ENCODE peak calls at places on chromosomes 1 and 21, in seven cellular contexts. E is left ventricle myocardium inferior, K is choroid plexus epithelial cell, Y is heart right ventricle, X is AG09319, V is nephron progenitor cell, I is lung. L is an unnamed sample.

GRCh38 chr1:7250826-7251800 is 465.9 kb downstream of the CAMTA1 start:
- DNase-seq in E (no peak), K (no peak), Y (no peak), X (no peak), V (no peak), I (no peak), L (no peak)

GRCh38 chr1:226738421-226738994 is 574 bp downstream of the ITPKB start:
- DNase-seq in E (peak), K (peak), Y (peak), X (no peak), V (peak), I (peak), L (peak)

GRCh38 chr1:59342801-59343575 is 46.1 kb downstream of the FGGY start:
- DNase-seq in E (no peak), K (peak), Y (no peak), X (no peak), V (no peak), I (no peak), L (no peak)

GRCh38 chr21:24939288-24939687 is 668.0 kb downstream of the MRPL39 start:
- DNase-seq in E (no peak), K (no peak), Y (no peak), X (no peak), V (no peak), I (no peak), L (no peak)

GRCh38 chr1:211800925-211801607 is 29.5 kb downstream of the LPGAT1 start:
- DNase-seq in E (no peak), K (no peak), Y (no peak), X (no peak), V (no peak), I (no peak), L (no peak)

GRCh38 chr1:156781585-156782186 is 14.4 kb downstream of the PRCC start:
- DNase-seq in E (no peak), K (peak), Y (no peak), X (no peak), V (no peak), I (no peak), L (no peak)

GRCh38 chr1:205344010-205344808 is 12.5 kb downstream of the KLHDC8A start:
- DNase-seq in E (no peak), K (no peak), Y (no peak), X (no peak), V (peak), I (no peak), L (peak)

GRCh38 chr1:48977273-48977672 is 200.6 kb upstream of the BEND5 start:
- DNase-seq in E (no peak), K (no peak), Y (no peak), X (no peak), V (no peak), I (no peak), L (no peak)

GRCh38 chr1:99820546-99820945 is 29.6 kb upstream of the AGL start:
- DNase-seq in E (no peak), K (no peak), Y (no peak), X (no peak), V (no peak), I (no peak), L (no peak)

GRCh38 chr1:208513799-208514198 is 269.6 kb upstream of the PLXNA2 start:
- DNase-seq in E (no peak), K (no peak), Y (no peak), X (no peak), V (no peak), I (no peak), L (no peak)

GRCh38 chr1:61338899-61339298 is 256.5 kb downstream of the NFIA start:
- DNase-seq in E (no peak), K (no peak), Y (no peak), X (no peak), V (no peak), I (no peak), L (no peak)

GRCh38 chr1:211925016-211925415 is 94.5 kb upstream of the LPGAT1 start:
- DNase-seq in E (no peak), K (no peak), Y (no peak), X (no peak), V (no peak), I (no peak), L (no peak)

GRCh38 chr21:41824466-41825207 is 54.5 kb downstream of the PRDM15 start:
- DNase-seq in E (no peak), K (no peak), Y (no peak), X (no peak), V (no peak), I (no peak), L (no peak)

GRCh38 chr1:67274623-67275325 is 32.9 kb upstream of the IL12RB2 start:
- DNase-seq in E (no peak), K (no peak), Y (no peak), X (no peak), V (no peak), I (no peak), L (no peak)

GRCh38 chr1:29833596-29833995 is 597.3 kb downstream of the PTPRU start:
- DNase-seq in E (no peak), K (no peak), Y (no peak), X (no peak), V (no peak), I (no peak), L (no peak)

GRCh38 chr1:155979525-155980343 is 1.4 kb upstream of the ARHGEF2 start:
- DNase-seq in E (peak), K (no peak), Y (peak), X (no peak), V (no peak), I (no peak), L (no peak)

GRCh38 chr21:45267390-45267760 is 20.3 kb downstream of the POFUT2 start:
- DNase-seq in E (no peak), K (no peak), Y (no peak), X (no peak), V (no peak), I (no peak), L (peak)

GRCh38 chr1:184556665-184557064 is 169.8 kb downstream of the C1orf21 start:
- DNase-seq in E (no peak), K (no peak), Y (no peak), X (no peak), V (no peak), I (no peak), L (no peak)

GRCh38 chr1:231937013-231937754 is 310.6 kb downstream of the DISC1 start:
- DNase-seq in E (peak), K (peak), Y (peak), X (no peak), V (peak), I (peak), L (no peak)

GRCh38 chr1:175124842-175125241 is 57.2 kb downstream of the TNN start:
- DNase-seq in E (no peak), K (no peak), Y (no peak), X (no peak), V (no peak), I (no peak), L (no peak)

GRCh38 chr1:1085171-1085841 is 11.2 kb upstream of the RNF223 start:
- DNase-seq in E (no peak), K (no peak), Y (no peak), X (no peak), V (no peak), I (no peak), L (no peak)

GRCh38 chr1:167799747-167800146 is 78.0 kb downstream of the MPZL1 start:
- DNase-seq in E (no peak), K (no peak), Y (no peak), X (no peak), V (no peak), I (no peak), L (no peak)

GRCh38 chr1:235112297-235113182 is 16.1 kb downstream of the TOMM20 start:
- DNase-seq in E (no peak), K (no peak), Y (no peak), X (no peak), V (no peak), I (no peak), L (no peak)

GRCh38 chr1:215131291-215131690 is 48.8 kb downstream of the KCNK2 start:
- DNase-seq in E (no peak), K (no peak), Y (no peak), X (no peak), V (no peak), I (no peak), L (no peak)

GRCh38 chr1:21338568-21339401 is 48.5 kb upstream of the ECE1 start:
- DNase-seq in E (peak), K (peak), Y (peak), X (peak), V (peak), I (no peak), L (peak)

GRCh38 chr1:46429436-46429835 is 35.3 kb downstream of the FAAH start:
- DNase-seq in E (no peak), K (no peak), Y (no peak), X (no peak), V (no peak), I (no peak), L (no peak)

GRCh38 chr1:202809597-202810159 is 1.1 kb upstream of the PCAT6 start:
- DNase-seq in E (no peak), K (no peak), Y (no peak), X (no peak), V (no peak), I (no peak), L (no peak)

GRCh38 chr1:110053557-110054428 is 16.7 kb downstream of the ALX3 start:
- DNase-seq in E (peak), K (peak), Y (peak), X (no peak), V (peak), I (peak), L (peak)

GRCh38 chr1:93255222-93256079 is 74.9 kb downstream of the CCDC18 start:
- DNase-seq in E (no peak), K (peak), Y (no peak), X (peak), V (no peak), I (no peak), L (no peak)

GRCh38 chr1:155537193-155537592 is 25.4 kb downstream of the ASH1L start:
- DNase-seq in E (no peak), K (no peak), Y (no peak), X (no peak), V (no peak), I (no peak), L (no peak)

GRCh38 chr1:50427818-50428779 is 4.9 kb upstream of the DMRTA2 start:
- DNase-seq in E (no peak), K (no peak), Y (no peak), X (no peak), V (peak), I (no peak), L (no peak)

GRCh38 chr1:195608883-195609282 is 999.4 kb downstream of the KCNT2 start:
- DNase-seq in E (no peak), K (no peak), Y (no peak), X (no peak), V (no peak), I (no peak), L (no peak)

GRCh38 chr1:173332026-173332425 is 124.9 kb upstream of the TNFSF4 start:
- DNase-seq in E (peak), K (peak), Y (no peak), X (no peak), V (no peak), I (no peak), L (no peak)

GRCh38 chr1:232292818-232293217 is 337.1 kb downstream of the SIPA1L2 start:
- DNase-seq in E (no peak), K (peak), Y (no peak), X (no peak), V (no peak), I (no peak), L (no peak)

GRCh38 chr21:33543505-33544129 is 779 bp downstream of the SON start:
- DNase-seq in E (peak), K (no peak), Y (peak), X (no peak), V (peak), I (peak), L (peak)

GRCh38 chr1:17752356-17752755 is 2.8 kb upstream of the ACTL8 start:
- DNase-seq in E (no peak), K (no peak), Y (no peak), X (no peak), V (no peak), I (no peak), L (no peak)

GRCh38 chr1:17757426-17757825 is 2.3 kb downstream of the ACTL8 start:
- DNase-seq in E (no peak), K (no peak), Y (no peak), X (no peak), V (no peak), I (no peak), L (no peak)

GRCh38 chr1:17759114-17759513 is 4.0 kb downstream of the ACTL8 start:
- DNase-seq in E (no peak), K (no peak), Y (no peak), X (no peak), V (no peak), I (no peak), L (no peak)

GRCh38 chr1:17755120-17755519 is at the start of gene ACTL8:
- DNase-seq in E (no peak), K (no peak), Y (no peak), X (no peak), V (no peak), I (no peak), L (no peak)
- TF ChIP-seq CTCF in E (no peak), K (peak), Y (no peak), X (peak), V (no peak), I (no peak), L (peak)

GRCh38 chr1:118923319-118923718 is 64.8 kb downstream of the TBX15 start:
- DNase-seq in E (no peak), K (no peak), Y (no peak), X (no peak), V (no peak), I (no peak), L (no peak)

GRCh38 chr1:118921994-118922393 is 66.1 kb downstream of the TBX15 start:
- DNase-seq in E (no peak), K (no peak), Y (no peak), X (no peak), V (no peak), I (no peak), L (no peak)

GRCh38 chr1:118918230-118918939 is 69.8 kb downstream of the TBX15 start:
- DNase-seq in E (no peak), K (no peak), Y (no peak), X (no peak), V (no peak), I (no peak), L (no peak)

GRCh38 chr1:118918940-118919259 is 69.2 kb downstream of the TBX15 start:
- DNase-seq in E (no peak), K (no peak), Y (no peak), X (no peak), V (no peak), I (no peak), L (no peak)

GRCh38 chr1:118920124-118920675 is 67.9 kb downstream of the TBX15 start:
- DNase-seq in E (no peak), K (no peak), Y (no peak), X (no peak), V (no peak), I (no peak), L (no peak)
- TF ChIP-seq CTCF in E (no peak), K (no peak), Y (no peak), X (no peak), V (no peak), I (no peak), L (no peak)

GRCh38 chr1:13916530-13916929 is 216.5 kb downstream of the PRDM2 start:
- DNase-seq in E (no peak), K (no peak), Y (no peak), X (no peak), V (no peak), I (no peak), L (no peak)
- TF ChIP-seq CTCF in E (no peak), K (no peak), Y (no peak), X (no peak), V (no peak), I (no peak), L (no peak)

GRCh38 chr1:160541622-160542302 is 18.7 kb upstream of the SLAMF6 start:
- DNase-seq in E (no peak), K (peak), Y (no peak), X (no peak), V (no peak), I (no peak), L (no peak)

GRCh38 chr1:160547371-160547901 is 24.4 kb upstream of the SLAMF6 start:
- DNase-seq in E (no peak), K (no peak), Y (no peak), X (no peak), V (no peak), I (no peak), L (no peak)

GRCh38 chr1:160546942-160547341 is 23.9 kb upstream of the SLAMF6 start:
- DNase-seq in E (no peak), K (no peak), Y (no peak), X (no peak), V (no peak), I (no peak), L (no peak)

GRCh38 chr1:160542303-160542945 is 19.4 kb upstream of the SLAMF6 start:
- DNase-seq in E (no peak), K (peak), Y (no peak), X (no peak), V (no peak), I (no peak), L (no peak)

DNA sequence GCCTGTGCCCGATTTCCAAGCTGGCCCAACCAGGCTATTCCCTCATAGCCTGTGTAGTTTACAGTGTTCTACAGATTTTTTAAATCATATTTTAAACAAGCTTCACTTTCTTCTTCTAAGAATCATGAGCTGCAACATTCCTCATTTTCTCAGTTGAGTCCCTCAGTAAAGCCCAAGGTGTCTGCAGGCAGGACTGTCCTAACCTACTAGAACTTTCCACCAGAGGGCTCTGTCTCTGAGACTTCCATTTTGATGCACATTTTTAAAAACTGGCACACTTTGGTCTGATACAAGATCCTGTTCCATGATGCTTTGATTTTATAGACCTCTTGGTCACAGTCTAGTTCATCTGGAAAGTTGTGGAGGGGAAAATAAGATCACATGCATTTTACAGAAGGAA is 21.6 kb upstream of the SLAMF6 start:
- DNase-seq in E (no peak), K (peak), Y (no peak), X (no peak), V (no peak), I (no peak), L (no peak)
- TF ChIP-seq CTCF in E (peak), K (peak), Y (no peak), X (no peak), V (peak), I (no peak), L (peak)

GRCh38 chr1:94821636-94822305 is 1.6 kb downstream of the SLC44A3 start:
- DNase-seq in E (no peak), K (no peak), Y (no peak), X (no peak), V (no peak), I (no peak), L (no peak)

GRCh38 chr1:94819584-94819944 is 593 bp upstream of the SLC44A3 start:
- DNase-seq in E (no peak), K (no peak), Y (no peak), X (no peak), V (no peak), I (no peak), L (no peak)

GRCh38 chr1:94820918-94821317 is 761 bp downstream of the SLC44A3 start:
- DNase-seq in E (no peak), K (no peak), Y (no peak), X (no peak), V (no peak), I (no peak), L (no peak)

GRCh38 chr1:94817697-94818096 is 2.5 kb upstream of the SLC44A3 start:
- DNase-seq in E (no peak), K (no peak), Y (no peak), X (no peak), V (no peak), I (no peak), L (no peak)

GRCh38 chr1:94819945-94820746 is at the start of gene SLC44A3:
- DNase-seq in E (peak), K (peak), Y (peak), X (no peak), V (peak), I (peak), L (peak)
- TF ChIP-seq CTCF in E (peak), K (peak), Y (peak), X (peak), V (no peak), I (no peak), L (peak)

GRCh38 chr1:242828828-242829227 is 304.3 kb upstream of the PLD5 start:
- DNase-seq in E (no peak), K (no peak), Y (no peak), X (no peak), V (no peak), I (no peak), L (no peak)

GRCh38 chr1:242827538-242827937 is 303.0 kb upstream of the PLD5 start:
- DNase-seq in E (no peak), K (no peak), Y (no peak), X (no peak), V (no peak), I (no peak), L (no peak)

GRCh38 chr1:242826706-242827336 is 302.3 kb upstream of the PLD5 start:
- DNase-seq in E (no peak), K (no peak), Y (no peak), X (no peak), V (no peak), I (no peak), L (no peak)

GRCh38 chr1:242824435-242824834 is 299.9 kb upstream of the PLD5 start:
- DNase-seq in E (no peak), K (peak), Y (no peak), X (no peak), V (no peak), I (no peak), L (no peak)

GRCh38 chr1:242828199-242828598 is 303.7 kb upstream of the PLD5 start:
- DNase-seq in E (no peak), K (no peak), Y (no peak), X (no peak), V (no peak), I (no peak), L (no peak)
- TF ChIP-seq CTCF in E (no peak), K (no peak), Y (no peak), X (no peak), V (no peak), I (no peak), L (no peak)